ENCODE peak calls at places on chromosomes 6 and 20, in four cellular contexts. X is GM04504, L is AG08395, D is HEK293T. B is an unnamed sample.

GRCh38 chr20:39532205-39532604 is 570.1 kb downstream of the DHX35 start:
- DNase-seq in D (no peak), X (no peak), L (no peak), B (no peak)

GRCh38 chr6:124947821-124948451 is 14.3 kb upstream of the RNF217 start:
- DNase-seq in D (no peak), L (peak), X (no peak), B (no peak)

GRCh38 chr20:55067158-55067825 is 591.9 kb downstream of the DOK5 start:
- DNase-seq in X (no peak), D (no peak), L (no peak), B (peak)

GRCh38 chr6:139762587-139763031 is 388.2 kb upstream of the CITED2 start:
- DNase-seq in X (no peak), D (no peak), L (no peak), B (no peak)

GRCh38 chr6:4281341-4282293 is 146.2 kb upstream of the ECI2 start:
- DNase-seq in D (no peak), X (no peak), L (no peak), B (no peak)

GRCh38 chr20:9179193-9179802 is 110.4 kb downstream of the PLCB4 start:
- DNase-seq in X (no peak), D (no peak), L (peak), B (no peak)

GRCh38 chr6:153038378-153038777 is 35.9 kb upstream of the MTRF1L start:
- DNase-seq in X (no peak), D (no peak), L (peak), B (peak)

GRCh38 chr6:217048-217659 is 75.1 kb upstream of the DUSP22 start:
- DNase-seq in D (peak), X (no peak), L (no peak), B (no peak)

GRCh38 chr6:5665667-5666066 is 341.1 kb downstream of the NRN1 start:
- DNase-seq in X (no peak), L (no peak), D (no peak), B (no peak)

GRCh38 chr20:3115190-3116107 is 30.9 kb upstream of the AVP start:
- DNase-seq in D (peak), X (no peak), L (peak), B (peak)

GRCh38 chr20:52004720-52005119 is 186.9 kb downstream of the ZFP64 start:
- DNase-seq in D (no peak), L (peak), X (peak), B (peak)

GRCh38 chr6:43029120-43029519 is 7.7 kb downstream of the RRP36 start:
- DNase-seq in L (no peak), X (no peak), D (no peak), B (no peak)

GRCh38 chr20:17870063-17870740 is 98.4 kb downstream of the SNX5 start:
- DNase-seq in D (no peak), X (no peak), L (peak), B (no peak)

GRCh38 chr6:108795122-108795521 is 53.1 kb upstream of the ARMC2 start:
- DNase-seq in X (no peak), D (no peak), L (no peak), B (no peak)

GRCh38 chr6:106199998-106200397 is 113.9 kb downstream of the PRDM1 start:
- DNase-seq in D (no peak), L (peak), X (peak), B (peak)

GRCh38 chr6:5045417-5045816 is 39.7 kb upstream of the PPP1R3G start:
- DNase-seq in D (no peak), X (no peak), L (no peak), B (no peak)

GRCh38 chr6:75396005-75396800 is 97.4 kb downstream of the FILIP1 start:
- DNase-seq in L (no peak), X (no peak), D (no peak), B (no peak)

B was measured in stromal cell of bone marrow.